ENCODE peak calls at places on chromosome 21, in nine cellular contexts. One of them, this sample, is unnamed.

GRCh38 chr21:41564871-41565281 is 56.9 kb upstream of the TMPRSS2 start:
- DNase-seq in left ventricle myocardium inferior: no peak
- DNase-seq in hepatocyte: peak; percentile 65
- DNase-seq in SJSA1: no peak
- DNase-seq in aorta: no peak
- DNase-seq in pancreas: no peak
- DNase-seq in lower lobe of right lung: no peak
- DNase-seq in CD8-positive, alpha-beta T cell: no peak
- DNase-seq in upper lobe of right lung: no peak
- DNase-seq in this sample: no peak

GRCh38 chr21:41668686-41669532 is 97.9 kb downstream of the RIPK4 start:
- DNase-seq in left ventricle myocardium inferior: no peak
- DNase-seq in hepatocyte: no peak
- DNase-seq in SJSA1: peak; percentile 42
- DNase-seq in aorta: peak; percentile 26
- DNase-seq in pancreas: peak; percentile 42
- DNase-seq in lower lobe of right lung: no peak
- DNase-seq in CD8-positive, alpha-beta T cell: no peak
- DNase-seq in upper lobe of right lung: peak; percentile 39
- DNase-seq in this sample: no peak

GRCh38 chr21:37001446-37001845 is 5.1 kb upstream of the RIPPLY3 start:
- DNase-seq in left ventricle myocardium inferior: no peak
- DNase-seq in hepatocyte: no peak
- DNase-seq in SJSA1: no peak
- DNase-seq in aorta: no peak
- DNase-seq in pancreas: no peak
- DNase-seq in lower lobe of right lung: no peak
- DNase-seq in CD8-positive, alpha-beta T cell: no peak
- DNase-seq in upper lobe of right lung: no peak
- DNase-seq in this sample: no peak

GRCh38 chr21:42041711-42042110 is 29.4 kb upstream of the UMODL1 start:
- DNase-seq in left ventricle myocardium inferior: no peak
- DNase-seq in hepatocyte: no peak
- DNase-seq in SJSA1: no peak
- DNase-seq in aorta: peak; percentile 33
- DNase-seq in pancreas: peak; percentile 39
- DNase-seq in lower lobe of right lung: peak; percentile 24
- DNase-seq in CD8-positive, alpha-beta T cell: no peak
- DNase-seq in upper lobe of right lung: no peak
- DNase-seq in this sample: no peak

GRCh38 chr21:38613686-38614085 is 115.4 kb upstream of the ERG start:
- DNase-seq in left ventricle myocardium inferior: no peak
- DNase-seq in hepatocyte: no peak
- DNase-seq in SJSA1: no peak
- DNase-seq in aorta: no peak
- DNase-seq in pancreas: no peak
- DNase-seq in lower lobe of right lung: no peak
- DNase-seq in CD8-positive, alpha-beta T cell: no peak
- DNase-seq in upper lobe of right lung: no peak
- DNase-seq in this sample: no peak

GRCh38 chr21:35282944-35283343 is 233.8 kb upstream of the RUNX1 start:
- DNase-seq in left ventricle myocardium inferior: no peak
- DNase-seq in hepatocyte: no peak
- DNase-seq in SJSA1: no peak
- DNase-seq in aorta: no peak
- DNase-seq in pancreas: no peak
- DNase-seq in lower lobe of right lung: no peak
- DNase-seq in CD8-positive, alpha-beta T cell: no peak
- DNase-seq in upper lobe of right lung: no peak
- DNase-seq in this sample: no peak

GRCh38 chr21:31260790-31261189 is 83.3 kb downstream of the TIAM1 start:
- DNase-seq in left ventricle myocardium inferior: no peak
- DNase-seq in hepatocyte: no peak
- DNase-seq in SJSA1: no peak
- DNase-seq in aorta: no peak
- DNase-seq in pancreas: no peak
- DNase-seq in lower lobe of right lung: no peak
- DNase-seq in CD8-positive, alpha-beta T cell: no peak
- DNase-seq in upper lobe of right lung: no peak
- DNase-seq in this sample: no peak

GRCh38 chr21:28781602-28782274 is 210.9 kb downstream of the LTN1 start:
- DNase-seq in left ventricle myocardium inferior: no peak
- DNase-seq in hepatocyte: peak; percentile 25
- DNase-seq in SJSA1: no peak
- DNase-seq in aorta: no peak
- DNase-seq in pancreas: no peak
- DNase-seq in lower lobe of right lung: no peak
- DNase-seq in CD8-positive, alpha-beta T cell: no peak
- DNase-seq in upper lobe of right lung: no peak
- DNase-seq in this sample: no peak

GRCh38 chr21:20971296-20971921 is 26.8 kb upstream of the NCAM2 start:
- DNase-seq in left ventricle myocardium inferior: peak; percentile 33
- DNase-seq in hepatocyte: peak; percentile 81
- DNase-seq in SJSA1: no peak
- DNase-seq in aorta: no peak
- DNase-seq in pancreas: peak; percentile 38
- DNase-seq in lower lobe of right lung: no peak
- DNase-seq in CD8-positive, alpha-beta T cell: no peak
- DNase-seq in upper lobe of right lung: no peak
- DNase-seq in this sample: peak; percentile 18

GRCh38 chr21:41166947-41167346 is 1.0 kb upstream of the BACE2 start:
- DNase-seq in left ventricle myocardium inferior: peak; percentile 37
- DNase-seq in hepatocyte: no peak
- DNase-seq in SJSA1: no peak
- DNase-seq in aorta: peak; percentile 80
- DNase-seq in pancreas: no peak
- DNase-seq in lower lobe of right lung: no peak
- DNase-seq in CD8-positive, alpha-beta T cell: no peak
- DNase-seq in upper lobe of right lung: no peak
- DNase-seq in this sample: no peak

GRCh38 chr21:29155118-29155932 is 24.9 kb downstream of the MAP3K7CL start:
- DNase-seq in left ventricle myocardium inferior: peak; percentile 69
- DNase-seq in hepatocyte: no peak
- DNase-seq in SJSA1: peak; percentile 58
- DNase-seq in aorta: peak; percentile 84
- DNase-seq in pancreas: no peak
- DNase-seq in lower lobe of right lung: peak; percentile 63
- DNase-seq in CD8-positive, alpha-beta T cell: no peak
- DNase-seq in upper lobe of right lung: peak; percentile 71
- DNase-seq in this sample: no peak

GRCh38 chr21:37603129-37603528 is 236.6 kb downstream of the DYRK1A start:
- DNase-seq in left ventricle myocardium inferior: no peak
- DNase-seq in hepatocyte: no peak
- DNase-seq in SJSA1: no peak
- DNase-seq in aorta: no peak
- DNase-seq in pancreas: no peak
- DNase-seq in lower lobe of right lung: no peak
- DNase-seq in CD8-positive, alpha-beta T cell: no peak
- DNase-seq in upper lobe of right lung: no peak
- DNase-seq in this sample: no peak

GRCh38 chr21:35831791-35832190 is 228.5 kb downstream of the SETD4 start:
- DNase-seq in left ventricle myocardium inferior: no peak
- DNase-seq in hepatocyte: no peak
- DNase-seq in SJSA1: no peak
- DNase-seq in aorta: no peak
- DNase-seq in pancreas: no peak
- DNase-seq in lower lobe of right lung: no peak
- DNase-seq in CD8-positive, alpha-beta T cell: no peak
- DNase-seq in upper lobe of right lung: no peak
- DNase-seq in this sample: no peak

GRCh38 chr21:21279193-21279901 is 281.1 kb downstream of the NCAM2 start:
- DNase-seq in left ventricle myocardium inferior: no peak
- DNase-seq in hepatocyte: no peak
- DNase-seq in SJSA1: no peak
- DNase-seq in aorta: no peak
- DNase-seq in pancreas: no peak
- DNase-seq in lower lobe of right lung: no peak
- DNase-seq in CD8-positive, alpha-beta T cell: no peak
- DNase-seq in upper lobe of right lung: no peak
- DNase-seq in this sample: no peak

GRCh38 chr21:46001821-46002681 is 20.5 kb downstream of the COL6A1 start:
- DNase-seq in left ventricle myocardium inferior: peak; percentile 19
- DNase-seq in hepatocyte: no peak
- DNase-seq in SJSA1: no peak
- DNase-seq in aorta: peak; percentile 72
- DNase-seq in pancreas: peak; percentile 54
- DNase-seq in lower lobe of right lung: peak; percentile 45
- DNase-seq in CD8-positive, alpha-beta T cell: no peak
- DNase-seq in upper lobe of right lung: no peak
- DNase-seq in this sample: no peak

GRCh38 chr21:38646213-38646837 is 148.0 kb upstream of the ERG start:
- DNase-seq in left ventricle myocardium inferior: no peak
- DNase-seq in hepatocyte: no peak
- DNase-seq in SJSA1: no peak
- DNase-seq in aorta: no peak
- DNase-seq in pancreas: no peak
- DNase-seq in lower lobe of right lung: no peak
- DNase-seq in CD8-positive, alpha-beta T cell: no peak
- DNase-seq in upper lobe of right lung: no peak
- DNase-seq in this sample: no peak

GRCh38 chr21:46130721-46131720 is 24.4 kb downstream of the FTCD start:
- DNase-seq in left ventricle myocardium inferior: peak; percentile 19
- DNase-seq in hepatocyte: no peak
- DNase-seq in SJSA1: no peak
- DNase-seq in aorta: peak; percentile 75
- DNase-seq in pancreas: peak; percentile 47
- DNase-seq in lower lobe of right lung: peak; percentile 40
- DNase-seq in CD8-positive, alpha-beta T cell: no peak
- DNase-seq in upper lobe of right lung: no peak
- DNase-seq in this sample: no peak

GRCh38 chr21:42112857-42113256 is 41.7 kb downstream of the UMODL1 start:
- DNase-seq in left ventricle myocardium inferior: no peak
- DNase-seq in hepatocyte: peak; percentile 54
- DNase-seq in SJSA1: no peak
- DNase-seq in aorta: no peak
- DNase-seq in pancreas: no peak
- DNase-seq in lower lobe of right lung: no peak
- DNase-seq in CD8-positive, alpha-beta T cell: no peak
- DNase-seq in upper lobe of right lung: no peak
- DNase-seq in this sample: no peak

GRCh38 chr21:28410264-28410663 is 582.4 kb downstream of the LTN1 start:
- DNase-seq in left ventricle myocardium inferior: no peak
- DNase-seq in hepatocyte: no peak
- DNase-seq in SJSA1: no peak
- DNase-seq in aorta: no peak
- DNase-seq in pancreas: no peak
- DNase-seq in lower lobe of right lung: no peak
- DNase-seq in CD8-positive, alpha-beta T cell: no peak
- DNase-seq in upper lobe of right lung: no peak
- DNase-seq in this sample: no peak

GRCh38 chr21:26909972-26910371 is 56.9 kb downstream of the ADAMTS5 start:
- DNase-seq in left ventricle myocardium inferior: no peak
- DNase-seq in hepatocyte: peak; percentile 39
- DNase-seq in SJSA1: peak; percentile 57
- DNase-seq in aorta: no peak
- DNase-seq in pancreas: no peak
- DNase-seq in lower lobe of right lung: no peak
- DNase-seq in CD8-positive, alpha-beta T cell: no peak
- DNase-seq in upper lobe of right lung: no peak
- DNase-seq in this sample: peak; percentile 63

GRCh38 chr21:46100426-46100825 is 2.5 kb downstream of the COL6A2 start:
- DNase-seq in left ventricle myocardium inferior: no peak
- DNase-seq in hepatocyte: peak; percentile 5
- DNase-seq in SJSA1: peak; percentile 60
- DNase-seq in aorta: peak; percentile 55
- DNase-seq in pancreas: no peak
- DNase-seq in lower lobe of right lung: no peak
- DNase-seq in CD8-positive, alpha-beta T cell: no peak
- DNase-seq in upper lobe of right lung: no peak
- DNase-seq in this sample: no peak

GRCh38 chr21:19724081-19724480 is 1274.1 kb upstream of the NCAM2 start:
- DNase-seq in left ventricle myocardium inferior: no peak
- DNase-seq in hepatocyte: no peak
- DNase-seq in SJSA1: no peak
- DNase-seq in aorta: no peak
- DNase-seq in pancreas: no peak
- DNase-seq in lower lobe of right lung: no peak
- DNase-seq in CD8-positive, alpha-beta T cell: no peak
- DNase-seq in upper lobe of right lung: no peak
- DNase-seq in this sample: no peak
- H3K27me3 ChIP-seq in left ventricle myocardium inferior: no peaks in the 10 kb centered on the region
- H3K27me3 ChIP-seq in hepatocyte: no peaks in the 10 kb centered on the region
- H3K27me3 ChIP-seq in SJSA1: no peaks in the 10 kb centered on the region
- H3K27me3 ChIP-seq in aorta: no peaks in the 10 kb centered on the region
- H3K27me3 ChIP-seq in pancreas: no peaks in the 10 kb centered on the region
- H3K27me3 ChIP-seq in lower lobe of right lung: no peaks in the 10 kb centered on the region
- H3K27me3 ChIP-seq in CD8-positive, alpha-beta T cell: no peaks in the 10 kb centered on the region
- H3K27me3 ChIP-seq in upper lobe of right lung: no peaks in the 10 kb centered on the region
- H3K27me3 ChIP-seq in this sample: no peaks in the 10 kb centered on the region

GRCh38 chr21:17003221-17003620 is 509.6 kb upstream of the CXADR start:
- DNase-seq in left ventricle myocardium inferior: no peak
- DNase-seq in hepatocyte: no peak
- DNase-seq in SJSA1: no peak
- DNase-seq in aorta: no peak
- DNase-seq in pancreas: no peak
- DNase-seq in lower lobe of right lung: no peak
- DNase-seq in CD8-positive, alpha-beta T cell: no peak
- DNase-seq in upper lobe of right lung: no peak
- DNase-seq in this sample: no peak
- H3K27ac ChIP-seq in left ventricle myocardium inferior: no peak overlapping the region
- H3K27ac ChIP-seq in hepatocyte: no peak overlapping the region
- H3K27ac ChIP-seq in SJSA1: peak overlapping the region; percentile 91
- H3K27ac ChIP-seq in aorta: no peak overlapping the region
- H3K27ac ChIP-seq in pancreas: no peak overlapping the region
- H3K27ac ChIP-seq in lower lobe of right lung: no peak overlapping the region
- H3K27ac ChIP-seq in CD8-positive, alpha-beta T cell: no peak overlapping the region
- H3K27ac ChIP-seq in upper lobe of right lung: no peak overlapping the region
- H3K27ac ChIP-seq in this sample: no peak overlapping the region

DNA sequence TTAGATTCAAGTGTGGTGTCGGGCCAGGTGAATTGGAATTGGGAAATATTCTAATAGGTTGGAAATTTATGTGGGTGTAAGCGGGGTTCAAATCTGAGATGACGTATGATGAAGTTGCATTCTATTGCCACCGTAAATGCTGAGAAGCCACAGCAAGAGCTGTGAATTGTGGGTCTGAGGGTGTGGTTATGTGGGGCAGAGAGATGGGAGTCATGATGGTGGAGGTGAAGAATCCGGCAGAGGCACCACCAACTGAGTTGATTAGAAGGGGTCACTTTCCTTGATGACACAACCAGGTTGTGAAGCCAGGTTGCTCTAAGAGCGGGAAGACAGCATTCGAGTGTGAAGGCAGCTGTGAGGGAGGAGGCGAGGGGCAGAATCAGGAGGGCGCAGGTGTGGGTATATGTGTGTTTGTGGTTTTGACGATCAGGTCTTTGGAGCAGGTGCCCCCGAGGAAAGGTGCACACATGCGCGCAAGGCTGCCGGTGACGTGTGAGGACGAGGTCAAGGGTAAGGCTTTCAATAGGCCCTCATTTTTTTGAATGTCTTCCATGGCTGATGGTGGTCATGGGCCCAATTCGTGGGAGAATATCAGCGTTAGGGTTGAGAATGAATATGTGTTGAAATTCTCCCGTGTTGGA is 18.7 kb downstream of the LRRC3 start:
- DNase-seq in left ventricle myocardium inferior: no peak
- DNase-seq in hepatocyte: no peak
- DNase-seq in SJSA1: no peak
- DNase-seq in aorta: peak; percentile 51
- DNase-seq in pancreas: no peak
- DNase-seq in lower lobe of right lung: no peak
- DNase-seq in CD8-positive, alpha-beta T cell: no peak
- DNase-seq in upper lobe of right lung: no peak
- DNase-seq in this sample: no peak
- H3K27me3 ChIP-seq in left ventricle myocardium inferior: no peaks in the 10 kb centered on the region
- H3K27me3 ChIP-seq in hepatocyte: no peaks in the 10 kb centered on the region
- H3K27me3 ChIP-seq in SJSA1: no peaks in the 10 kb centered on the region
- H3K27me3 ChIP-seq in aorta: no peaks in the 10 kb centered on the region
- H3K27me3 ChIP-seq in pancreas: no peaks in the 10 kb centered on the region
- H3K27me3 ChIP-seq in lower lobe of right lung: no peaks in the 10 kb centered on the region
- H3K27me3 ChIP-seq in CD8-positive, alpha-beta T cell: no peaks in the 10 kb centered on the region
- H3K27me3 ChIP-seq in upper lobe of right lung: no peaks in the 10 kb centered on the region
- H3K27me3 ChIP-seq in this sample: no peaks in the 10 kb centered on the region

GRCh38 chr21:32499249-32500055 is 85.9 kb downstream of the TCP10L start:
- DNase-seq in left ventricle myocardium inferior: no peak
- DNase-seq in hepatocyte: peak; percentile 10
- DNase-seq in SJSA1: peak; percentile 82
- DNase-seq in aorta: no peak
- DNase-seq in pancreas: no peak
- DNase-seq in lower lobe of right lung: no peak
- DNase-seq in CD8-positive, alpha-beta T cell: no peak
- DNase-seq in upper lobe of right lung: no peak
- DNase-seq in this sample: no peak
- H3K27ac ChIP-seq in left ventricle myocardium inferior: peak overlapping the region; percentile 84
- H3K27ac ChIP-seq in hepatocyte: no peak overlapping the region
- H3K27ac ChIP-seq in SJSA1: peak overlapping the region; percentile 52
- H3K27ac ChIP-seq in aorta: no peak overlapping the region
- H3K27ac ChIP-seq in pancreas: no peak overlapping the region
- H3K27ac ChIP-seq in lower lobe of right lung: no peak overlapping the region
- H3K27ac ChIP-seq in CD8-positive, alpha-beta T cell: no peak overlapping the region
- H3K27ac ChIP-seq in upper lobe of right lung: no peak overlapping the region
- H3K27ac ChIP-seq in this sample: no peak overlapping the region